ENCODE peak calls at places on chromosomes 16 and 17, in nine cellular contexts. J is neural progenitor cell; D is coronary artery; U is heart left ventricle; P is fibroblast of mammary gland; H is endothelial cell; Z is CD8-positive, alpha-beta T cell; C is AG10803; S is cardiac fibroblast. N is an unnamed sample.

GRCh38 chr17:32519769-32520701 is 33.2 kb downstream of the CDK5R1 start:
- DNase-seq in J (peak; percentile 52), D (no peak), U (no peak), P (peak; percentile 17), H (peak; percentile 59), Z (peak; percentile 69), C (peak; percentile 36), S (peak; percentile 65), N (no peak)

GRCh38 chr17:50926523-50926922 is 60.4 kb upstream of the TOB1 start:
- DNase-seq in J (no peak), D (no peak), U (no peak), P (no peak), H (no peak), Z (no peak), C (no peak), S (no peak), N (no peak)

GRCh38 chr16:3769013-3769412 is 51.7 kb upstream of the TRAP1 start:
- DNase-seq in J (no peak), D (peak; percentile 43), U (no peak), P (no peak), H (no peak), Z (no peak), C (no peak), S (no peak), N (no peak)

GRCh38 chr16:1144476-1145382 is 8.2 kb upstream of the CACNA1H start:
- DNase-seq in J (peak; percentile 63), D (no peak), U (no peak), P (no peak), H (no peak), Z (no peak), C (no peak), S (no peak), N (no peak)

GRCh38 chr17:67376509-67376891 is 581 bp upstream of the PITPNC1 start:
- DNase-seq in J (no peak), D (peak; percentile 76), U (no peak), P (peak; percentile 76), H (no peak), Z (no peak), C (peak; percentile 89), S (peak; percentile 36), N (no peak)

GRCh38 chr17:50920891-50921595 is 54.9 kb upstream of the TOB1 start:
- DNase-seq in J (peak; percentile 61), D (no peak), U (no peak), P (no peak), H (no peak), Z (no peak), C (no peak), S (no peak), N (no peak)

GRCh38 chr16:72921620-72922019 is 126.3 kb downstream of the ZFHX3 start:
- DNase-seq in J (no peak), D (no peak), U (no peak), P (no peak), H (no peak), Z (no peak), C (peak; percentile 20), S (peak; percentile 25), N (no peak)

GRCh38 chr17:57861000-57861736 is 11.3 kb upstream of the MRPS23 start:
- DNase-seq in J (peak; percentile 41), D (no peak), U (peak; percentile 79), P (no peak), H (no peak), Z (peak; percentile 68), C (peak; percentile 41), S (peak; percentile 27), N (no peak)

GRCh38 chr17:12680407-12680897 is 14.8 kb downstream of the MYOCD start:
- DNase-seq in J (peak; percentile 12), D (no peak), U (no peak), P (no peak), H (no peak), Z (no peak), C (no peak), S (no peak), N (no peak)

GRCh38 chr16:28310796-28311195 is 18.5 kb downstream of the SBK1 start:
- DNase-seq in J (no peak), D (no peak), U (no peak), P (no peak), H (no peak), Z (no peak), C (no peak), S (no peak), N (no peak)

GRCh38 chr17:79789943-79790804 is 6.7 kb downstream of the CBX8 start:
- DNase-seq in J (peak; percentile 84), D (no peak), U (peak; percentile 82), P (no peak), H (peak; percentile 66), Z (no peak), C (no peak), S (no peak), N (peak; percentile 85)

GRCh38 chr16:52346709-52347108 is 200.2 kb downstream of the TOX3 start:
- DNase-seq in J (no peak), D (no peak), U (no peak), P (no peak), H (no peak), Z (no peak), C (no peak), S (no peak), N (no peak)

GRCh38 chr17:2343421-2343820 is 6.1 kb downstream of the SGSM2 start:
- DNase-seq in J (no peak), D (no peak), U (no peak), P (no peak), H (no peak), Z (peak; percentile 59), C (no peak), S (no peak), N (no peak)

GRCh38 chr17:68792042-68792685 is 163.0 kb downstream of the ABCA8 start:
- DNase-seq in J (no peak), D (no peak), U (no peak), P (peak; percentile 84), H (no peak), Z (no peak), C (peak; percentile 89), S (peak; percentile 80), N (no peak)

DNA sequence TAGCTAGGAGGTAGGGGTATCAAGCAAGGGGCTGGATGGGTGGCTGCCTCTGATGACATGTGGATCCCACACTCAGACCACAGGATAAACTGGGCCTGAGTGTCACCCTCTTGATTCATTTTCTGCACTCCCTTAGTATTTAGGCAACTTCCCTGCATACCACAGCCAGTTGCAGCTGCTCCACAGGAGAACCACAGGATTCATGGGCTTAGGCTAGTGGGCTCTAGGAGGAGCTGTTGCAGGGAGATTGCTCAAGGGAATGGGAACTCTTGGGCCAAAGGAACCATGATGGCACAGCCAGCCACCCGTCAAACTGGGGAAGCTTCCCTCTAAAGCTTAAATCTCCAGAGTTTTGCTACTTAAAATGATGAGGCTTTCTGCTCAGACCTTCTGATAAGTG is 269.7 kb upstream of the ASIC2 start:
- DNase-seq in J (peak; percentile 26), D (no peak), U (no peak), P (no peak), H (no peak), Z (no peak), C (peak; percentile 1), S (no peak), N (no peak)
- TF ChIP-seq CTCF in J (peak; percentile 29), D (no peak), U (no peak), P (no peak), H (no peak), Z (no peak), C (no peak), S (no peak), N (no peak)

GRCh38 chr17:75706042-75706728 is 15.1 kb upstream of the ITGB4 start:
- DNase-seq in J (no peak), D (no peak), U (no peak), P (no peak), H (no peak), Z (no peak), C (no peak), S (no peak), N (no peak)
- TF ChIP-seq CTCF in J (no peak), D (no peak), U (no peak), P (no peak), H (no peak), Z (no peak), C (no peak), S (no peak), N (peak; percentile 12)

GRCh38 chr16:47142469-47143328 is 1.0 kb downstream of the NETO2 start:
- DNase-seq in J (peak; percentile 68), D (no peak), U (no peak), P (peak; percentile 59), H (no peak), Z (peak; percentile 49), C (peak; percentile 14), S (peak; percentile 62), N (no peak)
- TF ChIP-seq CTCF in J (no peak), D (no peak), U (no peak), P (no peak), H (no peak), Z (no peak), C (no peak), S (no peak), N (no peak)

GRCh38 chr17:8187517-8188407 is 2.2 kb downstream of the BORCS6 start:
- DNase-seq in J (peak; percentile 96), D (peak; percentile 95), U (peak; percentile 91), P (peak; percentile 100), H (peak; percentile 90), Z (peak; percentile 90), C (peak; percentile 100), S (peak; percentile 100), N (no peak)
- TF ChIP-seq CTCF in J (no peak), D (no peak), U (no peak), P (no peak), H (no peak), Z (no peak), C (peak; percentile 6), S (no peak), N (no peak)